ENCODE peak calls at places on chromosomes 13 and 19, in seven cellular contexts. One of them, this sample, is unnamed.

GRCh38 chr13:37492741-37493514 is 105.6 kb downstream of the POSTN start:
- DNase-seq in pancreas: no peak
- DNase-seq in tibial nerve: no peak
- DNase-seq in gastrocnemius medialis: no peak
- DNase-seq in HCT116: no peak
- DNase-seq in heart left ventricle: no peak
- DNase-seq in uterus: no peak
- DNase-seq in this sample: no peak

GRCh38 chr19:57850553-57851017 is 926 bp downstream of the ZNF587 start:
- DNase-seq in heart left ventricle: no peak
- DNase-seq in pancreas: no peak
- DNase-seq in HCT116: no peak
- DNase-seq in tibial nerve: no peak
- DNase-seq in uterus: no peak
- DNase-seq in gastrocnemius medialis: no peak
- DNase-seq in this sample: peak; percentile 59

GRCh38 chr13:41942462-41943094 is 18.3 kb downstream of the VWA8 start:
- DNase-seq in pancreas: no peak
- DNase-seq in HCT116: no peak
- DNase-seq in heart left ventricle: no peak
- DNase-seq in tibial nerve: no peak
- DNase-seq in uterus: no peak
- DNase-seq in gastrocnemius medialis: no peak
- DNase-seq in this sample: peak; percentile 50

GRCh38 chr19:5804516-5805464 is at the start of gene NRTN:
- DNase-seq in heart left ventricle: no peak
- DNase-seq in gastrocnemius medialis: no peak
- DNase-seq in tibial nerve: no peak
- DNase-seq in HCT116: no peak
- DNase-seq in uterus: no peak
- DNase-seq in pancreas: peak; percentile 68
- DNase-seq in this sample: no peak

GRCh38 chr13:33723365-33723764 is 94.6 kb upstream of the RFC3 start:
- DNase-seq in HCT116: no peak
- DNase-seq in uterus: no peak
- DNase-seq in pancreas: no peak
- DNase-seq in heart left ventricle: no peak
- DNase-seq in gastrocnemius medialis: no peak
- DNase-seq in tibial nerve: no peak
- DNase-seq in this sample: no peak

GRCh38 chr19:11138659-11139526 is 16.7 kb downstream of the SPC24 start:
- DNase-seq in tibial nerve: peak; percentile 60
- DNase-seq in heart left ventricle: peak; percentile 81
- DNase-seq in uterus: peak; percentile 89
- DNase-seq in gastrocnemius medialis: peak; percentile 56
- DNase-seq in pancreas: no peak
- DNase-seq in HCT116: no peak
- DNase-seq in this sample: peak; percentile 72

GRCh38 chr13:79392882-79393563 is 13.0 kb downstream of the RBM26 start:
- DNase-seq in pancreas: no peak
- DNase-seq in tibial nerve: no peak
- DNase-seq in gastrocnemius medialis: no peak
- DNase-seq in HCT116: no peak
- DNase-seq in heart left ventricle: no peak
- DNase-seq in uterus: no peak
- DNase-seq in this sample: no peak

GRCh38 chr13:28337196-28338045 is 157.5 kb downstream of the FLT1 start:
- DNase-seq in heart left ventricle: peak; percentile 29
- DNase-seq in pancreas: no peak
- DNase-seq in uterus: no peak
- DNase-seq in gastrocnemius medialis: no peak
- DNase-seq in tibial nerve: no peak
- DNase-seq in HCT116: no peak
- DNase-seq in this sample: no peak

GRCh38 chr13:100203696-100204367 is 114.9 kb downstream of the PCCA start:
- DNase-seq in pancreas: no peak
- DNase-seq in uterus: no peak
- DNase-seq in heart left ventricle: no peak
- DNase-seq in gastrocnemius medialis: no peak
- DNase-seq in tibial nerve: no peak
- DNase-seq in HCT116: no peak
- DNase-seq in this sample: no peak

GRCh38 chr19:45451181-45451849 is 16.5 kb upstream of the FOSB start:
- DNase-seq in heart left ventricle: peak; percentile 38
- DNase-seq in tibial nerve: no peak
- DNase-seq in uterus: peak; percentile 59
- DNase-seq in HCT116: no peak
- DNase-seq in pancreas: no peak
- DNase-seq in gastrocnemius medialis: no peak
- DNase-seq in this sample: peak; percentile 37

GRCh38 chr13:98199480-98199879 is 22.4 kb upstream of the RNF113B start:
- DNase-seq in tibial nerve: no peak
- DNase-seq in heart left ventricle: no peak
- DNase-seq in gastrocnemius medialis: no peak
- DNase-seq in HCT116: no peak
- DNase-seq in uterus: no peak
- DNase-seq in pancreas: no peak
- DNase-seq in this sample: no peak

GRCh38 chr13:110137677-110138008 is 169.3 kb downstream of the COL4A1 start:
- DNase-seq in pancreas: peak; percentile 37
- DNase-seq in uterus: no peak
- DNase-seq in tibial nerve: no peak
- DNase-seq in HCT116: peak; percentile 35
- DNase-seq in heart left ventricle: peak; percentile 64
- DNase-seq in gastrocnemius medialis: peak; percentile 54
- DNase-seq in this sample: peak; percentile 67

GRCh38 chr13:101925731-101926130 is 473.3 kb downstream of the ITGBL1 start:
- DNase-seq in HCT116: no peak
- DNase-seq in pancreas: no peak
- DNase-seq in uterus: no peak
- DNase-seq in tibial nerve: no peak
- DNase-seq in heart left ventricle: no peak
- DNase-seq in gastrocnemius medialis: no peak
- DNase-seq in this sample: no peak

GRCh38 chr13:30257433-30258099 is 49.8 kb downstream of the KATNAL1 start:
- DNase-seq in pancreas: no peak
- DNase-seq in heart left ventricle: no peak
- DNase-seq in HCT116: no peak
- DNase-seq in gastrocnemius medialis: no peak
- DNase-seq in uterus: no peak
- DNase-seq in tibial nerve: no peak
- DNase-seq in this sample: no peak

GRCh38 chr13:31195616-31196015 is 4.2 kb upstream of the B3GLCT start:
- DNase-seq in uterus: no peak
- DNase-seq in heart left ventricle: no peak
- DNase-seq in tibial nerve: no peak
- DNase-seq in HCT116: no peak
- DNase-seq in pancreas: no peak
- DNase-seq in gastrocnemius medialis: no peak
- DNase-seq in this sample: no peak

GRCh38 chr19:50565984-50566903 is 2.0 kb downstream of the LRRC4B start:
- DNase-seq in tibial nerve: no peak
- DNase-seq in pancreas: no peak
- DNase-seq in HCT116: no peak
- DNase-seq in uterus: no peak
- DNase-seq in heart left ventricle: no peak
- DNase-seq in gastrocnemius medialis: no peak
- DNase-seq in this sample: no peak

GRCh38 chr19:7562646-7563393 is 27.3 kb downstream of the PNPLA6 start:
- DNase-seq in pancreas: no peak
- DNase-seq in HCT116: no peak
- DNase-seq in gastrocnemius medialis: no peak
- DNase-seq in heart left ventricle: no peak
- DNase-seq in tibial nerve: no peak
- DNase-seq in uterus: no peak
- DNase-seq in this sample: peak; percentile 36

GRCh38 chr19:33064117-33064777 is 441 bp downstream of the RHPN2 start:
- DNase-seq in pancreas: peak; percentile 55
- DNase-seq in uterus: no peak
- DNase-seq in HCT116: no peak
- DNase-seq in gastrocnemius medialis: no peak
- DNase-seq in heart left ventricle: peak; percentile 19
- DNase-seq in tibial nerve: no peak
- DNase-seq in this sample: peak; percentile 85

GRCh38 chr13:29721766-29722165 is 126.3 kb upstream of the SLC7A1 start:
- DNase-seq in pancreas: no peak
- DNase-seq in HCT116: no peak
- DNase-seq in gastrocnemius medialis: no peak
- DNase-seq in uterus: no peak
- DNase-seq in heart left ventricle: no peak
- DNase-seq in tibial nerve: no peak
- DNase-seq in this sample: no peak

GRCh38 chr19:35063940-35064818 is 22.7 kb downstream of the HPN start:
- DNase-seq in uterus: no peak
- DNase-seq in heart left ventricle: no peak
- DNase-seq in HCT116: no peak
- DNase-seq in tibial nerve: no peak
- DNase-seq in gastrocnemius medialis: no peak
- DNase-seq in pancreas: peak; percentile 36
- DNase-seq in this sample: no peak

GRCh38 chr19:44530777-44531176 is 1.3 kb upstream of the CEACAM20 start:
- DNase-seq in gastrocnemius medialis: no peak
- DNase-seq in uterus: no peak
- DNase-seq in heart left ventricle: no peak
- DNase-seq in HCT116: no peak
- DNase-seq in pancreas: no peak
- DNase-seq in tibial nerve: no peak
- DNase-seq in this sample: no peak

DNA sequence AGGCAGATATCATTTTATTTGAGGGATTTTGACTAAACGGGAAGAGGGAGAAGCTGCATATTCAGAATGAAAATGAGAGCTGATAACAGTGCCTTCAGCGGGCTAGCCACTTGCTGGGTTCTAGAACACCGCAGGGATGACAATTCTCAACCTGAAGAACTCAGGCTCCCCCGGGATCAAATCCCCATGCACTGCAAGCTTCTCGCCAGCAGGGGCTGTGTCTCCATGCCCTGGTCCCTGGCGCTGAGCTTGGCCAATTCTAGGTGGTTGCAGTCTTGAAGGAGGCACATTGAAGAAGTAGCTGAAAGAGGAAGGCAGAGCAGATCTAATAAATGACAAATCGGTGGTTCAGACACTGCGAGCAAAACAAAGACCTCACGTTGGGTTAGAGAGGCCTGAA is 128.7 kb downstream of the UQCRFS1 start:
- DNase-seq in pancreas: no peak
- DNase-seq in uterus: no peak
- DNase-seq in gastrocnemius medialis: no peak
- DNase-seq in HCT116: no peak
- DNase-seq in heart left ventricle: no peak
- DNase-seq in tibial nerve: no peak
- DNase-seq in this sample: no peak
- TF ChIP-seq CTCF in pancreas: no peak
- TF ChIP-seq CTCF in uterus: no peak
- TF ChIP-seq CTCF in gastrocnemius medialis: no peak
- TF ChIP-seq CTCF in HCT116: peak; percentile 24
- TF ChIP-seq CTCF in heart left ventricle: no peak
- TF ChIP-seq CTCF in tibial nerve: no peak
- TF ChIP-seq CTCF in this sample: no peak

DNA sequence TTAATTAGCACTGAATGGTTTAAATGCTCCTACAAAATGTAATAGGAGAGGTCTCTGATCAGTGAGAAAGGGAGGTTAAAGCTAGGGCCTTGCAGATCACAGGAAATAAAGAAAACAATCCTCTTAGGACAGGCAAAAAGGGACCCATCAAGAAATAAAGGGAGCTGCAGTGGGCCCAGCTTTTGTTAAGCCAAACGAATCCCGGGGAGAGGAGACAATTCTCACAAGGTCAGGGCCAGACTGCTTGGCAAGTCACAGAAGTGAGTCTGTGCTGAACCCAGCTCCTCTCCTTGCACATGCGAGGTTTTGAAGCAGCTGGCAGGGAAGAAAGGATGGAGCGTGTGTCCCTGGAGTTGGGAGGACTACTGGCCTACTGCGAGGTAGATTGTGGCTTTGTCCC is 285.8 kb downstream of the COG6 start:
- DNase-seq in HCT116: no peak
- DNase-seq in tibial nerve: no peak
- DNase-seq in uterus: no peak
- DNase-seq in pancreas: no peak
- DNase-seq in gastrocnemius medialis: no peak
- DNase-seq in heart left ventricle: no peak
- DNase-seq in this sample: no peak
- H3K4me1 ChIP-seq in HCT116: no peaks in the 10 kb centered on the region
- H3K4me1 ChIP-seq in tibial nerve: peaks cover 8% of the 10 kb centered on the region
- H3K4me1 ChIP-seq in uterus: no peaks in the 10 kb centered on the region
- H3K4me1 ChIP-seq in pancreas: no peaks in the 10 kb centered on the region
- H3K4me1 ChIP-seq in gastrocnemius medialis: no peaks in the 10 kb centered on the region
- H3K4me1 ChIP-seq in heart left ventricle: no peaks in the 10 kb centered on the region
- H3K4me1 ChIP-seq in this sample: no peaks in the 10 kb centered on the region

GRCh38 chr19:30222993-30223865 is 149.0 kb upstream of the ZNF536 start:
- DNase-seq in gastrocnemius medialis: no peak
- DNase-seq in uterus: no peak
- DNase-seq in pancreas: no peak
- DNase-seq in tibial nerve: no peak
- DNase-seq in heart left ventricle: no peak
- DNase-seq in HCT116: no peak
- DNase-seq in this sample: no peak
- H3K4me3 ChIP-seq in gastrocnemius medialis: no peak overlapping the region
- H3K4me3 ChIP-seq in uterus: no peak overlapping the region
- H3K4me3 ChIP-seq in pancreas: no peak overlapping the region
- H3K4me3 ChIP-seq in tibial nerve: peak overlapping the region; percentile 25
- H3K4me3 ChIP-seq in heart left ventricle: peak overlapping the region; percentile 19
- H3K4me3 ChIP-seq in HCT116: no peak overlapping the region
- H3K4me3 ChIP-seq in this sample: no peak overlapping the region

GRCh38 chr19:1406818-1407661 is at the start of gene DAZAP1:
- DNase-seq in pancreas: peak; percentile 99
- DNase-seq in HCT116: peak; percentile 96
- DNase-seq in gastrocnemius medialis: peak; percentile 97
- DNase-seq in uterus: peak; percentile 98
- DNase-seq in tibial nerve: peak; percentile 98
- DNase-seq in heart left ventricle: peak; percentile 100
- DNase-seq in this sample: peak; percentile 97
- TF ChIP-seq CTCF in pancreas: no peak
- TF ChIP-seq CTCF in HCT116: peak; percentile 66
- TF ChIP-seq CTCF in gastrocnemius medialis: no peak
- TF ChIP-seq CTCF in uterus: peak; percentile 41
- TF ChIP-seq CTCF in tibial nerve: peak; percentile 36
- TF ChIP-seq CTCF in heart left ventricle: peak; percentile 36
- TF ChIP-seq CTCF in this sample: peak; percentile 63

GRCh38 chr19:19428746-19429145 is 23.3 kb downstream of the GATAD2A start:
- DNase-seq in gastrocnemius medialis: no peak
- DNase-seq in uterus: no peak
- DNase-seq in heart left ventricle: no peak
- DNase-seq in HCT116: no peak
- DNase-seq in pancreas: no peak
- DNase-seq in tibial nerve: no peak
- DNase-seq in this sample: no peak
- H3K4me1 ChIP-seq in gastrocnemius medialis: peaks cover 30% of the 10 kb centered on the region
- H3K4me1 ChIP-seq in uterus: no peaks in the 10 kb centered on the region
- H3K4me1 ChIP-seq in heart left ventricle: peaks cover 71% of the 10 kb centered on the region
- H3K4me1 ChIP-seq in HCT116: no peaks in the 10 kb centered on the region
- H3K4me1 ChIP-seq in pancreas: peaks cover under 1% of the 10 kb centered on the region
- H3K4me1 ChIP-seq in tibial nerve: peaks cover 57% of the 10 kb centered on the region
- H3K4me1 ChIP-seq in this sample: no peaks in the 10 kb centered on the region

This sample was measured in Caco-2.